ENCODE peak calls at places on chromosomes 13 and 19, in six cellular contexts. Q is body of pancreas; G is lower leg skin; C is NCI-H187 treated with DMSO at 0.1 percent for 48 hours; Y is naive thymus-derived CD8-positive, alpha-beta T cell; O is stimulated activated CD4-positive, alpha-beta T cell treated with anti-CD3 and anti-CD28 coated beads, TNF-alpha, amount 100 ng/mL, for 24 hours. U is an unnamed sample.

GRCh38 chr19:38210458-38210987 is 13.5 kb downstream of the DPF1 start:
- DNase-seq in Q (peak; percentile 29), G (no peak), C (peak; percentile 40), Y (no peak), O (no peak), U (no peak)

GRCh38 chr13:37460211-37460610 is 138.4 kb downstream of the POSTN start:
- DNase-seq in Q (no peak), G (no peak), C (no peak), Y (no peak), O (no peak), U (no peak)

GRCh38 chr13:107144432-107144831 is 576.5 kb upstream of the ARGLU1 start:
- DNase-seq in Q (no peak), G (no peak), C (no peak), Y (no peak), O (no peak), U (no peak)

GRCh38 chr13:89163081-89163480 is 1491.9 kb downstream of the SLITRK5 start:
- DNase-seq in Q (no peak), G (no peak), C (no peak), Y (no peak), O (no peak), U (no peak)

GRCh38 chr13:113557013-113557412 is 27.5 kb upstream of the TFDP1 start:
- DNase-seq in Q (no peak), G (peak; percentile 36), C (no peak), Y (no peak), O (no peak), U (no peak)

GRCh38 chr19:55212447-55212846 is 3.1 kb upstream of the PTPRH start:
- DNase-seq in Q (no peak), G (no peak), C (no peak), Y (peak; percentile 25), O (no peak), U (no peak)

GRCh38 chr19:45443462-45444317 is 20.0 kb upstream of the ERCC1 start:
- DNase-seq in Q (peak; percentile 97), G (peak; percentile 100), C (no peak), Y (peak; percentile 36), O (no peak), U (peak; percentile 50)

GRCh38 chr19:18815673-18816072 is 16.1 kb upstream of the UPF1 start:
- DNase-seq in Q (no peak), G (no peak), C (no peak), Y (no peak), O (no peak), U (no peak)